ENCODE peak calls at places on chromosomes 16 and 17, in nine cellular contexts. One of them, this sample, is unnamed.

GRCh38 chr17:76986318-76986717 is 118.1 kb downstream of the MGAT5B start:
- DNase-seq in left cardiac atrium: no peak
- DNase-seq in HT1080: no peak
- DNase-seq in breast epithelium: no peak
- DNase-seq in PC-3: no peak
- DNase-seq in GM12864: no peak
- DNase-seq in posterior vena cava: no peak
- DNase-seq in ureter: no peak
- DNase-seq in NCI-H524: no peak
- DNase-seq in this sample: no peak

GRCh38 chr17:34610038-34610437 is 30.7 kb downstream of the TMEM132E start:
- DNase-seq in ureter: no peak
- DNase-seq in HT1080: no peak
- DNase-seq in posterior vena cava: no peak
- DNase-seq in left cardiac atrium: no peak
- DNase-seq in PC-3: no peak
- DNase-seq in GM12864: no peak
- DNase-seq in NCI-H524: no peak
- DNase-seq in breast epithelium: no peak
- DNase-seq in this sample: no peak

GRCh38 chr17:41163828-41164227 is 3.3 kb upstream of the KRTAP4-4 start:
- DNase-seq in posterior vena cava: no peak
- DNase-seq in left cardiac atrium: no peak
- DNase-seq in PC-3: peak
- DNase-seq in ureter: no peak
- DNase-seq in HT1080: peak
- DNase-seq in GM12864: no peak
- DNase-seq in NCI-H524: no peak
- DNase-seq in breast epithelium: no peak
- DNase-seq in this sample: no peak

GRCh38 chr16:49704586-49705155 is 151.2 kb downstream of the ZNF423 start:
- DNase-seq in PC-3: no peak
- DNase-seq in NCI-H524: no peak
- DNase-seq in HT1080: no peak
- DNase-seq in ureter: no peak
- DNase-seq in GM12864: peak
- DNase-seq in posterior vena cava: no peak
- DNase-seq in left cardiac atrium: no peak
- DNase-seq in breast epithelium: no peak
- DNase-seq in this sample: no peak

GRCh38 chr17:65228734-65229390 is 91.7 kb downstream of the RGS9 start:
- DNase-seq in breast epithelium: no peak
- DNase-seq in NCI-H524: peak
- DNase-seq in ureter: no peak
- DNase-seq in left cardiac atrium: no peak
- DNase-seq in posterior vena cava: no peak
- DNase-seq in GM12864: peak
- DNase-seq in PC-3: peak
- DNase-seq in HT1080: peak
- DNase-seq in this sample: peak

GRCh38 chr16:84048306-84048705 is 5.7 kb upstream of the SLC38A8 start:
- DNase-seq in NCI-H524: no peak
- DNase-seq in left cardiac atrium: no peak
- DNase-seq in ureter: no peak
- DNase-seq in posterior vena cava: peak
- DNase-seq in breast epithelium: no peak
- DNase-seq in HT1080: no peak
- DNase-seq in PC-3: peak
- DNase-seq in GM12864: no peak
- DNase-seq in this sample: no peak

GRCh38 chr17:76673729-76674128 is 30.2 kb upstream of the ST6GALNAC1 start:
- DNase-seq in HT1080: no peak
- DNase-seq in posterior vena cava: no peak
- DNase-seq in NCI-H524: no peak
- DNase-seq in GM12864: no peak
- DNase-seq in breast epithelium: no peak
- DNase-seq in ureter: no peak
- DNase-seq in PC-3: no peak
- DNase-seq in left cardiac atrium: no peak
- DNase-seq in this sample: no peak

GRCh38 chr16:55711959-55712876 is 56.4 kb downstream of the SLC6A2 start:
- DNase-seq in breast epithelium: no peak
- DNase-seq in NCI-H524: peak
- DNase-seq in PC-3: peak
- DNase-seq in posterior vena cava: no peak
- DNase-seq in GM12864: no peak
- DNase-seq in left cardiac atrium: peak
- DNase-seq in ureter: peak
- DNase-seq in HT1080: peak
- DNase-seq in this sample: no peak

GRCh38 chr17:13393841-13394710 is 207.7 kb downstream of the HS3ST3A1 start:
- DNase-seq in left cardiac atrium: no peak
- DNase-seq in GM12864: no peak
- DNase-seq in PC-3: peak
- DNase-seq in HT1080: peak
- DNase-seq in breast epithelium: no peak
- DNase-seq in posterior vena cava: no peak
- DNase-seq in ureter: no peak
- DNase-seq in NCI-H524: no peak
- DNase-seq in this sample: no peak